ENCODE peak calls at places on chromosomes 5 and 9, in seven cellular contexts. A, F, G, S, T, B and E are unnamed samples.

GRCh38 chr5:93716453-93716852 is 24.9 kb downstream of the POU5F2 start:
- DNase-seq in A (no peak), F (no peak), G (no peak), S (no peak), T (no peak), B (no peak), E (no peak)

GRCh38 chr5:126251024-126251423 is 172.2 kb upstream of the GRAMD2B start:
- DNase-seq in A (no peak), F (peak; percentile 3), G (no peak), S (no peak), T (no peak), B (no peak), E (no peak)

GRCh38 chr5:112338681-112339337 is 80.3 kb downstream of the EPB41L4A start:
- DNase-seq in A (no peak), F (peak; percentile 74), G (peak; percentile 3), S (no peak), T (no peak), B (no peak), E (no peak)

GRCh38 chr5:109570362-109570874 is 119.3 kb upstream of the MAN2A1 start:
- DNase-seq in A (no peak), F (no peak), G (no peak), S (no peak), T (no peak), B (no peak), E (no peak)

GRCh38 chr9:93890436-93890935 is 64.7 kb downstream of the BARX1 start:
- DNase-seq in A (peak; percentile 4), F (no peak), G (no peak), S (no peak), T (no peak), B (no peak), E (no peak)

GRCh38 chr9:121249563-121249962 is 18.4 kb upstream of the GSN start:
- DNase-seq in A (no peak), F (no peak), G (no peak), S (no peak), T (no peak), B (no peak), E (no peak)

GRCh38 chr9:79623799-79624721 is 52.3 kb downstream of the TLE4 start:
- DNase-seq in A (peak; percentile 62), F (peak; percentile 42), G (peak; percentile 15), S (no peak), T (no peak), B (no peak), E (no peak)

GRCh38 chr5:133198511-133198910 is 146.7 kb downstream of the HSPA4 start:
- DNase-seq in A (no peak), F (no peak), G (no peak), S (no peak), T (no peak), B (no peak), E (no peak)

GRCh38 chr5:28729067-28729466 is 1690.7 kb upstream of the CDH9 start:
- DNase-seq in A (no peak), F (no peak), G (no peak), S (no peak), T (no peak), B (no peak), E (no peak)

GRCh38 chr5:124372457-124372856 is 374.0 kb downstream of the ZNF608 start:
- DNase-seq in A (no peak), F (no peak), G (no peak), S (no peak), T (no peak), B (no peak), E (no peak)

GRCh38 chr9:95764920-95765319 is 110.6 kb upstream of the ERCC6L2 start:
- DNase-seq in A (peak; percentile 26), F (no peak), G (no peak), S (no peak), T (no peak), B (no peak), E (no peak)

GRCh38 chr5:464843-465590 is 22.0 kb downstream of the EXOC3 start:
- DNase-seq in A (no peak), F (no peak), G (no peak), S (peak; percentile 10), T (no peak), B (no peak), E (no peak)

GRCh38 chr5:87210743-87211142 is 56.9 kb upstream of the RASA1 start:
- DNase-seq in A (no peak), F (no peak), G (no peak), S (no peak), T (no peak), B (no peak), E (no peak)

GRCh38 chr9:38432922-38433510 is 8.8 kb upstream of the IGFBPL1 start:
- DNase-seq in A (peak; percentile 46), F (peak; percentile 69), G (peak; percentile 18), S (no peak), T (no peak), B (peak; percentile 8), E (peak; percentile 17)

GRCh38 chr5:156383510-156383909 is 56.5 kb downstream of the SGCD start:
- DNase-seq in A (no peak), F (peak; percentile 17), G (peak; percentile 88), S (no peak), T (no peak), B (peak; percentile 32), E (no peak)

GRCh38 chr9:120914953-120915352 is 11.6 kb downstream of the TRAF1 start:
- DNase-seq in A (no peak), F (peak; percentile 62), G (peak; percentile 23), S (no peak), T (no peak), B (no peak), E (no peak)

GRCh38 chr5:170269579-170269978 is 28.0 kb downstream of the LCP2 start:
- DNase-seq in A (no peak), F (no peak), G (peak; percentile 45), S (no peak), T (no peak), B (no peak), E (no peak)

GRCh38 chr9:1100945-1101344 is 50.8 kb downstream of the DMRT2 start:
- DNase-seq in A (peak; percentile 34), F (peak; percentile 44), G (no peak), S (peak; percentile 75), T (no peak), B (no peak), E (no peak)

GRCh38 chr5:69491838-69492390 is 676 bp upstream of the OCLN start:
- DNase-seq in A (no peak), F (no peak), G (no peak), S (no peak), T (no peak), B (no peak), E (no peak)

GRCh38 chr9:37916471-37917314 is 12.8 kb upstream of the SLC25A51 start:
- DNase-seq in A (no peak), F (peak; percentile 31), G (no peak), S (no peak), T (no peak), B (no peak), E (no peak)

GRCh38 chr9:17614929-17615328 is 36.1 kb downstream of the SH3GL2 start:
- DNase-seq in A (peak; percentile 6), F (no peak), G (no peak), S (no peak), T (no peak), B (no peak), E (no peak)

GRCh38 chr9:89342948-89343347 is 24.6 kb downstream of the SECISBP2 start:
- DNase-seq in A (no peak), F (peak; percentile 12), G (no peak), S (no peak), T (no peak), B (no peak), E (no peak)

GRCh38 chr5:9428272-9428671 is 117.6 kb downstream of the SEMA5A start:
- DNase-seq in A (no peak), F (no peak), G (no peak), S (no peak), T (no peak), B (no peak), E (no peak)

GRCh38 chr5:169786219-169786618 is 149.1 kb downstream of the DOCK2 start:
- DNase-seq in A (no peak), F (peak; percentile 34), G (peak; percentile 52), S (no peak), T (no peak), B (no peak), E (no peak)

GRCh38 chr9:37374892-37375291 is 47.6 kb upstream of the GRHPR start:
- DNase-seq in A (no peak), F (no peak), G (no peak), S (no peak), T (peak; percentile 46), B (no peak), E (no peak)

GRCh38 chr5:36305571-36306326 is 4.0 kb upstream of the RANBP3L start:
- DNase-seq in A (peak; percentile 45), F (peak; percentile 75), G (peak; percentile 61), S (peak; percentile 32), T (peak; percentile 1), B (no peak), E (peak; percentile 46)

GRCh38 chr9:93318441-93318840 is 133.0 kb upstream of the FAM120A start:
- DNase-seq in A (no peak), F (no peak), G (no peak), S (no peak), T (no peak), B (no peak), E (no peak)

GRCh38 chr5:36396640-36397039 is 94.9 kb upstream of the RANBP3L start:
- DNase-seq in A (no peak), F (peak; percentile 36), G (peak; percentile 41), S (no peak), T (no peak), B (no peak), E (no peak)

GRCh38 chr9:93656426-93657222 is 80.2 kb downstream of the PHF2 start:
- DNase-seq in A (no peak), F (no peak), G (no peak), S (peak; percentile 8), T (no peak), B (no peak), E (no peak)

GRCh38 chr5:465591-466403 is 22.8 kb downstream of the EXOC3 start:
- DNase-seq in A (no peak), F (no peak), G (no peak), S (peak; percentile 10), T (no peak), B (no peak), E (no peak)

GRCh38 chr5:172443441-172444109 is 10.8 kb downstream of the SH3PXD2B start:
- DNase-seq in A (no peak), F (peak; percentile 98), G (peak; percentile 99), S (no peak), T (no peak), B (peak; percentile 85), E (peak; percentile 47)

GRCh38 chr5:1655496-1656270 is 131.9 kb upstream of the LPCAT1 start:
- DNase-seq in A (no peak), F (no peak), G (no peak), S (no peak), T (no peak), B (no peak), E (no peak)

GRCh38 chr9:8643464-8643863 is 843.9 kb upstream of the DMAC1 start:
- DNase-seq in A (no peak), F (no peak), G (no peak), S (no peak), T (no peak), B (no peak), E (no peak)

GRCh38 chr9:104276709-104277245 is 182.7 kb downstream of the SMC2 start:
- DNase-seq in A (no peak), F (peak; percentile 85), G (peak; percentile 49), S (no peak), T (no peak), B (no peak), E (peak; percentile 30)